ENCODE peak calls at places on chromosomes 5 and 9, in four cellular contexts. V, S, F and P are unnamed samples.

GRCh38 chr9:29325855-29326254 is 1752.6 kb upstream of the C9orf72 start:
- ATAC-seq in F (no peak), S (no peak), V (no peak), P (no peak)

GRCh38 chr5:52801329-52801728 is 13.6 kb downstream of the ITGA1 start:
- ATAC-seq in F (peak), V (no peak), S (peak), P (no peak)

GRCh38 chr9:4979224-4979623 is 5.8 kb upstream of the JAK2 start:
- ATAC-seq in F (no peak), V (no peak), S (no peak), P (no peak)

GRCh38 chr5:111930905-111931461 is 174.0 kb upstream of the NREP start:
- ATAC-seq in V (peak), S (no peak), F (no peak), P (no peak)

GRCh38 chr9:124281934-124282351 is 24.2 kb downstream of the NEK6 start:
- ATAC-seq in V (no peak), F (no peak), S (no peak), P (no peak)

GRCh38 chr5:1203311-1203967 is 2.0 kb downstream of the SLC6A19 start:
- ATAC-seq in F (no peak), V (no peak), S (no peak), P (no peak)

GRCh38 chr9:107306308-107306707 is 23.2 kb downstream of the RAD23B start:
- ATAC-seq in V (no peak), S (no peak), F (peak), P (no peak)

GRCh38 chr5:158882236-158882635 is 217.5 kb downstream of the EBF1 start:
- ATAC-seq in F (no peak), S (no peak), V (no peak), P (no peak)

GRCh38 chr9:18268381-18268780 is 205.6 kb upstream of the ADAMTSL1 start:
- ATAC-seq in F (no peak), S (no peak), V (no peak), P (no peak)

GRCh38 chr5:69300537-69301203 is 31.9 kb downstream of the CCDC125 start:
- ATAC-seq in S (no peak), V (no peak), F (no peak), P (no peak)

GRCh38 chr5:132591140-132591539 is 34.4 kb downstream of the RAD50 start:
- ATAC-seq in V (no peak), S (no peak), F (no peak), P (no peak)

GRCh38 chr9:5265939-5266338 is 34.7 kb downstream of the INSL4 start:
- ATAC-seq in F (no peak), S (peak), V (no peak), P (no peak)

GRCh38 chr9:91836515-91836914 is 113.5 kb downstream of the ROR2 start:
- ATAC-seq in S (no peak), V (no peak), F (no peak), P (peak)

GRCh38 chr5:68114641-68115040 is 100.9 kb upstream of the PIK3R1 start:
- ATAC-seq in S (no peak), F (no peak), V (peak), P (no peak)

GRCh38 chr5:115585265-115585664 is 17.0 kb downstream of the TICAM2 start:
- ATAC-seq in F (no peak), V (no peak), S (no peak), P (no peak)

GRCh38 chr5:134116789-134117761 is 2.6 kb downstream of the TCF7 start:
- ATAC-seq in F (no peak), V (no peak), S (no peak), P (no peak)

GRCh38 chr5:173782671-173783101 is 105.5 kb upstream of the CPEB4 start:
- ATAC-seq in S (no peak), V (no peak), F (no peak), P (no peak)

GRCh38 chr5:2780421-2781171 is 29.1 kb upstream of the IRX2 start:
- ATAC-seq in V (peak), S (no peak), F (no peak), P (no peak)

GRCh38 chr9:14687042-14687719 is 6.1 kb downstream of the ZDHHC21 start:
- ATAC-seq in S (no peak), F (no peak), V (no peak), P (no peak)

GRCh38 chr9:132637351-132637750 is 32.4 kb downstream of the DDX31 start:
- ATAC-seq in S (no peak), F (no peak), V (peak), P (no peak)

GRCh38 chr5:160185954-160186353 is 43.4 kb upstream of the FABP6 start:
- ATAC-seq in F (no peak), V (no peak), S (no peak), P (no peak)

GRCh38 chr9:110821064-110821463 is 152.5 kb downstream of the MUSK start:
- ATAC-seq in S (no peak), V (no peak), F (no peak), P (no peak)

GRCh38 chr5:173099461-173099860 is 43.3 kb downstream of the CREBRF start:
- ATAC-seq in F (no peak), S (no peak), V (no peak), P (no peak)

GRCh38 chr5:138601444-138601843 is 26.2 kb upstream of the HSPA9 start:
- ATAC-seq in V (peak), F (no peak), S (peak), P (no peak)

GRCh38 chr9:89621676-89622075 is 16.9 kb downstream of the GADD45G start:
- ATAC-seq in F (no peak), V (no peak), S (no peak), P (peak)

GRCh38 chr5:149238540-149238939 is 33.1 kb upstream of the AFAP1L1 start:
- ATAC-seq in V (no peak), S (peak), F (no peak), P (peak)

GRCh38 chr5:126341906-126342625 is 81.1 kb upstream of the GRAMD2B start:
- ATAC-seq in S (no peak), F (no peak), V (no peak), P (no peak)

GRCh38 chr9:7489018-7489417 is 310.6 kb downstream of the DMAC1 start:
- ATAC-seq in V (no peak), S (no peak), F (no peak), P (no peak)

GRCh38 chr5:92687793-92688467 is 893.1 kb downstream of the NR2F1-AS1 start:
- ATAC-seq in V (peak), F (no peak), S (peak), P (no peak)

GRCh38 chr5:132410451-132411381 is 41.2 kb downstream of the SLC22A5 start:
- ATAC-seq in S (peak), V (peak), F (peak), P (peak)

GRCh38 chr9:31597977-31598376 is 786.5 kb upstream of the ACO1 start:
- ATAC-seq in V (no peak), S (no peak), F (peak), P (no peak)

GRCh38 chr5:169223595-169223953 is 77.4 kb downstream of the SLIT3 start:
- ATAC-seq in S (no peak), F (no peak), V (no peak), P (no peak)

GRCh38 chr9:130729145-130729544 is 35.6 kb downstream of the EXOSC2 start:
- ATAC-seq in V (no peak), F (no peak), S (no peak), P (no peak)

GRCh38 chr5:157143127-157143959 is 678 bp upstream of the MED7 start:
- ATAC-seq in F (peak), S (peak), V (peak), P (peak)

GRCh38 chr5:175728885-175729828 is 71.3 kb downstream of the HRH2 start:
- ATAC-seq in F (no peak), S (peak), V (peak), P (no peak)

GRCh38 chr9:77016526-77017504 is 2.6 kb upstream of the FOXB2 start:
- ATAC-seq in S (no peak), F (no peak), V (no peak), P (no peak)
- H3K4me3 ChIP-seq in S (peak), F (no peak), V (no peak), P (no peak)

GRCh38 chr9:129108805-129109370 is 1.7 kb downstream of the CRAT start:
- ATAC-seq in F (no peak), V (no peak), S (no peak), P (no peak)

GRCh38 chr9:129111143-129111761 is at the start of gene PTPA:
- ATAC-seq in V (peak), S (peak), F (peak), P (peak)

GRCh38 chr9:129109504-129109903 is 1.1 kb downstream of the CRAT start:
- ATAC-seq in S (peak), V (no peak), F (no peak), P (peak)

GRCh38 chr9:129110740-129111142 is at the start of gene CRAT:
- ATAC-seq in V (peak), S (peak), F (peak), P (peak)

GRCh38 chr9:129109952-129110739 is 447 bp downstream of the CRAT start:
- ATAC-seq in F (no peak), V (peak), S (peak), P (peak)
- TF ChIP-seq CTCF in F (no peak), V (no peak), S (no peak), P (no peak)

GRCh38 chr5:7437836-7438235 is 41.9 kb downstream of the ADCY2 start:
- ATAC-seq in S (no peak), V (no peak), F (no peak), P (no peak)

GRCh38 chr5:7434937-7435336 is 39.0 kb downstream of the ADCY2 start:
- ATAC-seq in F (no peak), V (no peak), S (no peak), P (no peak)

GRCh38 chr5:7436521-7436920 is 40.6 kb downstream of the ADCY2 start:
- ATAC-seq in S (no peak), F (no peak), V (no peak), P (no peak)

GRCh38 chr5:7435503-7435902 is 39.6 kb downstream of the ADCY2 start:
- ATAC-seq in F (no peak), V (no peak), S (no peak), P (no peak)
- H3K4me3 ChIP-seq in F (no peak), V (no peak), S (no peak), P (no peak)

DNA sequence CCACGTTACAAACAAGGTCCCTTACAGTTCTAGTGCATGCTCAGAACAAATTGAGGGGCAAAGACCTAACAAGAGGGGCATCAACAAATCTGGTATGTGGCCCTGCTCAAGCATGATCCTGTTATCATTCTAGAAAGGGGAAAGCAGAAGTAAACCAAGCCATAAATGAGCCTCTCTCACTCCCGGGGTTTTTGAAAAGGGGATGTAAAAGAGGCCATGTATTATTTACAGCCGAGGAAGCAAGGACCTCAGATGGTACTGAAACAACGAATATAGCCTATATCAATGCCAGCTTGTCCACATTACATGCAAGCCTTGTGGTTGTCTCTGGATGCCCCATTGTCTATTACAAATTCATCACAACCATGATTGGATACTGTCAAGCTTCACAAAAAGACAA is 211.3 kb downstream of the DCP2 start:
- ATAC-seq in F (no peak), V (no peak), S (no peak), P (no peak)
- TF ChIP-seq CTCF in F (no peak), V (no peak), S (no peak), P (no peak)

GRCh38 chr5:80185095-80185494 is 70.8 kb downstream of the SERINC5 start:
- ATAC-seq in S (no peak), V (no peak), F (no peak), P (no peak)

GRCh38 chr5:80181618-80182211 is 74.1 kb downstream of the SERINC5 start:
- ATAC-seq in V (peak), S (peak), F (peak), P (no peak)

GRCh38 chr5:80182802-80183645 is 72.8 kb downstream of the SERINC5 start:
- ATAC-seq in F (no peak), V (no peak), S (no peak), P (no peak)

GRCh38 chr5:80186634-80187033 is 69.2 kb downstream of the SERINC5 start:
- ATAC-seq in V (peak), F (no peak), S (no peak), P (no peak)

DNA sequence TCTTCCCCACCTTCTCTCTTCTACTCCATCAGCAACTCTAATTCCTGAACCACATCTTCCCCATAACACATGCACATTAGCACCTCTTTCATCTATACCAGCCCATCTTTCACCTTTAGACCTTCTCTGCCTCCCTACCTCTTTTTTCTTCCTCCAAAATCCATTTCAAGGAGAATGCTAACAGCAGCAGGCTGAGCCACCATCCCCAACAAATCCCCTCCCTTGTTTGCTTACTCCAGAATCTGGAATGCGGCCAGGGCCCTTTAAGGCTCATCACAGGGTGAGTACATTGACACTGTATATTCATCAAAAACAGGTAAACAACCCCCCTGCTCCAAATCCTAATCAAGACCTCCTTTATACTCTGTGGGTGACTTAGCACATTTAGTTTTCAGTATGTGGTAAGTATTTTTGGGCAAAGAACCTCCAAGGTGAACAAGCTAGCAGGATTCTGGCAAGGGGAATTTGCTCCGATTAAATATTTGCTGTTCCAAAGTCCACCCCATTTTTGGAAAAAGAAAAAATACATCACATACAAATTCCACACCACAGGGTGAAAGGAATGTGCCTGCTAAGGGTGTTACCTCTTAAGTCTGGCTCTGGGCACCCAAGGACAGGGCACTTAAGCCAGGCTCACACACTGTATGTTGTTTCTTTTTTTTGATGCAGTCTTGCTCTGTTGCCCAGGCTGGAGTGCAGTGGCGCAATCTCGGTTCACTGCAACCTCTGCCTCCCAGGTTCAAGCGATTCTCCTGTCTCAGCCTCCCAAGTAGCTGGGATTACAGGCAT is 71.4 kb downstream of the SERINC5 start:
- ATAC-seq in S (peak), F (no peak), V (peak), P (no peak)
- H3K4me3 ChIP-seq in S (no peak), F (no peak), V (no peak), P (no peak)

DNA sequence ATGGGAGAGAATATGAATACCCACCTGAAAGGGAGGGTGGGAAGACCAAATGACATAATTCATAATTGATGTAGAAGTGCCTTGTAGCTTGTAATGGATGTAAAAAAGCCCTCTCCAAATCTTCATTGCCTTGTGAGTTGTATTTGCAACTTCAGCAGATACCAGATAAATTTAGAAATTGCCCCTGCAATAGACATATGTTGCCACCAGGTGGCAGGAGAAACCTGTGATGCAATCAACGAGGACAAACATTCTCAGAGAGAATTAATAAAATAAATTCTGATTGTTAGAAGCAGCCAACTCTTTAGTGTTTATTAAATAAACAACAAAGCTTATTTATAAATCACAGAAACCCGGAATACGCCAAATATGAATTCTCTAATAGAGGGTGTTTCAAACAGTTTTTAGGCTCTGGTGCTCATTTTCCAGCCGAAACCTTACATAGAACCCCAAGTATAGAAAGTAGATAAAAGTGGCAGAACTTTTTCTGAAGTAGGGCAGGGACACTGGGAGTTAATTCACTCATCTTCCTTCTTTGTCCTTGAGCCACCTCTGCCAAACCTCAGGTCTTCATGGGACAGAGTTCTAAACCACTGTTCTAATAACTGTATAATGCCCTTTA is 147.8 kb downstream of the TMEM38B start:
- ATAC-seq in V (peak), S (peak), F (no peak), P (no peak)
- TF ChIP-seq CTCF in V (peak), S (peak), F (peak), P (peak)

GRCh38 chr5:57171818-57172465 is 1.9 kb upstream of the GPBP1 start:
- ATAC-seq in V (no peak), S (no peak), F (no peak), P (no peak)
- H3K4me3 ChIP-seq in V (peak), S (peak), F (peak), P (peak)

GRCh38 chr5:151427258-151427657 is 20.1 kb upstream of the SLC36A1 start:
- ATAC-seq in V (no peak), S (no peak), F (no peak), P (no peak)
- TF ChIP-seq CTCF in V (no peak), S (no peak), F (no peak), P (no peak)